ENCODE peak calls at places on chromosome 19, in ten cellular contexts. One of them, this sample, is unnamed.

GRCh38 chr19:18712981-18713380 is 29.5 kb downstream of the CRTC1 start:
- DNase-seq in A673: no peak
- DNase-seq in fibroblast of lung: peak
- DNase-seq in AG04450: no peak
- DNase-seq in progenitor cell of endocrine pancreas: no peak
- DNase-seq in testis: no peak
- DNase-seq in thoracic aorta: no peak
- DNase-seq in mucosa of descending colon: no peak
- DNase-seq in tibial nerve: no peak
- DNase-seq in Calu3: no peak
- DNase-seq in this sample: no peak

GRCh38 chr19:49272204-49272603 is 52.8 kb downstream of the SLC6A16 start:
- DNase-seq in A673: peak
- DNase-seq in fibroblast of lung: peak
- DNase-seq in AG04450: no peak
- DNase-seq in progenitor cell of endocrine pancreas: no peak
- DNase-seq in testis: no peak
- DNase-seq in thoracic aorta: no peak
- DNase-seq in mucosa of descending colon: no peak
- DNase-seq in tibial nerve: no peak
- DNase-seq in Calu3: no peak
- DNase-seq in this sample: peak

GRCh38 chr19:21698215-21698614 is 69.2 kb downstream of the ZNF100 start:
- DNase-seq in A673: peak
- DNase-seq in fibroblast of lung: peak
- DNase-seq in AG04450: no peak
- DNase-seq in progenitor cell of endocrine pancreas: no peak
- DNase-seq in testis: no peak
- DNase-seq in thoracic aorta: no peak
- DNase-seq in mucosa of descending colon: no peak
- DNase-seq in tibial nerve: peak
- DNase-seq in Calu3: no peak
- DNase-seq in this sample: peak

GRCh38 chr19:11256189-11256588 is 6.1 kb downstream of the DOCK6 start:
- DNase-seq in A673: no peak
- DNase-seq in fibroblast of lung: peak
- DNase-seq in AG04450: no peak
- DNase-seq in progenitor cell of endocrine pancreas: no peak
- DNase-seq in testis: peak
- DNase-seq in thoracic aorta: no peak
- DNase-seq in mucosa of descending colon: no peak
- DNase-seq in tibial nerve: no peak
- DNase-seq in Calu3: no peak
- DNase-seq in this sample: no peak

GRCh38 chr19:42635233-42635539 is 40.5 kb upstream of the CEACAM8 start:
- DNase-seq in A673: no peak
- DNase-seq in fibroblast of lung: no peak
- DNase-seq in AG04450: no peak
- DNase-seq in progenitor cell of endocrine pancreas: no peak
- DNase-seq in testis: no peak
- DNase-seq in thoracic aorta: no peak
- DNase-seq in mucosa of descending colon: no peak
- DNase-seq in tibial nerve: no peak
- DNase-seq in Calu3: no peak
- DNase-seq in this sample: no peak

GRCh38 chr19:19434483-19435045 is 29.1 kb downstream of the GATAD2A start:
- DNase-seq in A673: no peak
- DNase-seq in fibroblast of lung: peak
- DNase-seq in AG04450: no peak
- DNase-seq in progenitor cell of endocrine pancreas: no peak
- DNase-seq in testis: peak
- DNase-seq in thoracic aorta: no peak
- DNase-seq in mucosa of descending colon: no peak
- DNase-seq in tibial nerve: peak
- DNase-seq in Calu3: no peak
- DNase-seq in this sample: no peak

GRCh38 chr19:13007292-13008045 is 12.2 kb downstream of the NFIX start:
- DNase-seq in A673: no peak
- DNase-seq in fibroblast of lung: peak
- DNase-seq in AG04450: no peak
- DNase-seq in progenitor cell of endocrine pancreas: no peak
- DNase-seq in testis: peak
- DNase-seq in thoracic aorta: no peak
- DNase-seq in mucosa of descending colon: peak
- DNase-seq in tibial nerve: peak
- DNase-seq in Calu3: no peak
- DNase-seq in this sample: no peak

GRCh38 chr19:48878219-48879024 is 6.2 kb downstream of the PPP1R15A start:
- DNase-seq in A673: no peak
- DNase-seq in fibroblast of lung: peak
- DNase-seq in AG04450: no peak
- DNase-seq in progenitor cell of endocrine pancreas: no peak
- DNase-seq in testis: peak
- DNase-seq in thoracic aorta: peak
- DNase-seq in mucosa of descending colon: no peak
- DNase-seq in tibial nerve: no peak
- DNase-seq in Calu3: no peak
- DNase-seq in this sample: no peak

GRCh38 chr19:31905980-31906948 is 439.1 kb upstream of the ZNF507 start:
- DNase-seq in A673: peak
- DNase-seq in fibroblast of lung: peak
- DNase-seq in AG04450: no peak
- DNase-seq in progenitor cell of endocrine pancreas: no peak
- DNase-seq in testis: no peak
- DNase-seq in thoracic aorta: no peak
- DNase-seq in mucosa of descending colon: no peak
- DNase-seq in tibial nerve: peak
- DNase-seq in Calu3: no peak
- DNase-seq in this sample: no peak

GRCh38 chr19:4051175-4052101 is 15.3 kb downstream of the ZBTB7A start:
- DNase-seq in A673: no peak
- DNase-seq in fibroblast of lung: peak
- DNase-seq in AG04450: no peak
- DNase-seq in progenitor cell of endocrine pancreas: no peak
- DNase-seq in testis: no peak
- DNase-seq in thoracic aorta: no peak
- DNase-seq in mucosa of descending colon: peak
- DNase-seq in tibial nerve: no peak
- DNase-seq in Calu3: peak
- DNase-seq in this sample: peak

GRCh38 chr19:4504297-4504701 is 14.0 kb downstream of the PLIN4 start:
- DNase-seq in A673: no peak
- DNase-seq in fibroblast of lung: no peak
- DNase-seq in AG04450: no peak
- DNase-seq in progenitor cell of endocrine pancreas: no peak
- DNase-seq in testis: peak
- DNase-seq in thoracic aorta: no peak
- DNase-seq in mucosa of descending colon: no peak
- DNase-seq in tibial nerve: no peak
- DNase-seq in Calu3: no peak
- DNase-seq in this sample: no peak

GRCh38 chr19:12983561-12984142 is 11.6 kb upstream of the NFIX start:
- DNase-seq in A673: peak
- DNase-seq in fibroblast of lung: peak
- DNase-seq in AG04450: peak
- DNase-seq in progenitor cell of endocrine pancreas: peak
- DNase-seq in testis: peak
- DNase-seq in thoracic aorta: no peak
- DNase-seq in mucosa of descending colon: peak
- DNase-seq in tibial nerve: peak
- DNase-seq in Calu3: peak
- DNase-seq in this sample: peak

DNA sequence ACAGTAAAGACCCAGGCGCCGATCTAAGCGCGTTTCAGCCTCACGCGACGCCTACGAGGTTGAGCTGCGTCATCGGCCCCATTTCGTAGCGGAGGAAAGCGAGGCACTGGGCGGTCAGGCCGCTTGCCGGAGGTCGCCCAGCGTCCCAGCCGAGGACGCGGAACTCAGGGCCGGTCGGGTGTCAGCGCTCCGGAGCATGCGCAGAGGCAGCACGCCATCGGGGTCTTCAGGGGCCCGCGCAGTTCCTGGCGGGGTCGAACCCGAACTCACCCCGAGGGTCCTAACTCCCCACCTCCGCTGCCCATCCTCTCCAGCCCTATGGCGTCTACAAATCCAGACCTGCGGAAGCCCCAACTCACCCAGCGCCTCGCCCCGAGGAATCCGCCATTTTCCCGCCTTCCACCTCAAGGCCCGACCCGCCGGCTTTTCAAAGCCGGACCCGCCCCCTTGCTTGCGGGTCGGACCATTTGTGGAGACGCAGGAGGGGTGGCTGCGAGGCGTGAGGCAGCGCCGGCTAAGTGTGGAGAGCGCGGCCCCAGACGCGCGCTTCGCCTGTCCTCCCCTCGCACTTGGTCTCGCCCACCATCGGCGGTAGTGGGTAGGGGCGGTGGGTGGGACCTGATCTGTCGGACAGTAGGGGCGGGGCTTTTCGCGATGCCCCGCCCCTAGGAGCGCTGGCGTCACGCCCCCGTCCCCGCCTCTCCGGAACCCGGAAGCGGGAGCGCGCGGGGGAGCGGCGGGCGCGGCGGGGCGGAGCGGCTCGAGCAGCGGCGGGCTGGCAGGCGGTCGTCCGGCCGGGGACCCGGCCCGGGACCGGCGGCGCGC is at the start of the genes HAUS8 and MYO9B:
- DNase-seq in A673: peak
- DNase-seq in fibroblast of lung: peak
- DNase-seq in AG04450: peak
- DNase-seq in progenitor cell of endocrine pancreas: peak
- DNase-seq in testis: peak
- DNase-seq in thoracic aorta: peak
- DNase-seq in mucosa of descending colon: peak
- DNase-seq in tibial nerve: peak
- DNase-seq in Calu3: peak
- DNase-seq in this sample: peak
- TF ChIP-seq CTCF in A673: no peak
- TF ChIP-seq CTCF in fibroblast of lung: no peak
- TF ChIP-seq CTCF in AG04450: no peak
- TF ChIP-seq CTCF in progenitor cell of endocrine pancreas: no peak
- TF ChIP-seq CTCF in testis: no peak
- TF ChIP-seq CTCF in thoracic aorta: no peak
- TF ChIP-seq CTCF in mucosa of descending colon: no peak
- TF ChIP-seq CTCF in tibial nerve: no peak
- TF ChIP-seq CTCF in Calu3: no peak
- TF ChIP-seq CTCF in this sample: no peak

GRCh38 chr19:23437901-23438300 is 42.6 kb upstream of the ZNF91 start:
- DNase-seq in A673: no peak
- DNase-seq in fibroblast of lung: no peak
- DNase-seq in AG04450: no peak
- DNase-seq in progenitor cell of endocrine pancreas: no peak
- DNase-seq in testis: no peak
- DNase-seq in thoracic aorta: no peak
- DNase-seq in mucosa of descending colon: no peak
- DNase-seq in tibial nerve: no peak
- DNase-seq in Calu3: no peak
- DNase-seq in this sample: no peak

GRCh38 chr19:23440207-23440606 is 44.9 kb upstream of the ZNF91 start:
- DNase-seq in A673: no peak
- DNase-seq in fibroblast of lung: no peak
- DNase-seq in AG04450: no peak
- DNase-seq in progenitor cell of endocrine pancreas: no peak
- DNase-seq in testis: no peak
- DNase-seq in thoracic aorta: no peak
- DNase-seq in mucosa of descending colon: no peak
- DNase-seq in tibial nerve: no peak
- DNase-seq in Calu3: no peak
- DNase-seq in this sample: no peak

GRCh38 chr19:23436944-23437343 is 41.7 kb upstream of the ZNF91 start:
- DNase-seq in A673: no peak
- DNase-seq in fibroblast of lung: no peak
- DNase-seq in AG04450: no peak
- DNase-seq in progenitor cell of endocrine pancreas: no peak
- DNase-seq in testis: no peak
- DNase-seq in thoracic aorta: no peak
- DNase-seq in mucosa of descending colon: no peak
- DNase-seq in tibial nerve: no peak
- DNase-seq in Calu3: no peak
- DNase-seq in this sample: no peak

GRCh38 chr19:23440791-23441190 is 45.5 kb upstream of the ZNF91 start:
- DNase-seq in A673: no peak
- DNase-seq in fibroblast of lung: no peak
- DNase-seq in AG04450: no peak
- DNase-seq in progenitor cell of endocrine pancreas: no peak
- DNase-seq in testis: peak
- DNase-seq in thoracic aorta: no peak
- DNase-seq in mucosa of descending colon: no peak
- DNase-seq in tibial nerve: no peak
- DNase-seq in Calu3: peak
- DNase-seq in this sample: no peak

DNA sequence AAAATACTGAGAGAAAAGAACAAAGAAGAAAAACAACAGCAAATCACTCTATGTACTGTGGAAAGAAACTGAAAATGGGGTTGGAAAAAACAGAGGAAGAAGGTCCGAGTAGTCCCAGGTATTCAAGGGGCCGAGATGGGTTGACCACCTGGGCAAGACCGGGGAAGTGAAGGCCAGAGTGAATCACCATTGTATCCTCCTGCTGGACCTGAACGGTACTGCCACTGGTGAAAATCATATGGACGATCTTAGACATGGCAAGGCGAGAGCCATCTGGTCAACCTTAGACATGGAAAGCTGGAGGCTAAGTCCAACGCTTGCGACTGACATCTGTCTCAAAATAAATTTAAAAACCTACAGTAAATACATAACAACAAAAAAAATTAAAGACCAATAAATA is 44.4 kb upstream of the ZNF91 start:
- DNase-seq in A673: no peak
- DNase-seq in fibroblast of lung: no peak
- DNase-seq in AG04450: no peak
- DNase-seq in progenitor cell of endocrine pancreas: no peak
- DNase-seq in testis: no peak
- DNase-seq in thoracic aorta: no peak
- DNase-seq in mucosa of descending colon: no peak
- DNase-seq in tibial nerve: no peak
- DNase-seq in Calu3: no peak
- DNase-seq in this sample: no peak
- TF ChIP-seq CTCF in A673: no peak
- TF ChIP-seq CTCF in fibroblast of lung: peak
- TF ChIP-seq CTCF in AG04450: peak
- TF ChIP-seq CTCF in progenitor cell of endocrine pancreas: no peak
- TF ChIP-seq CTCF in testis: no peak
- TF ChIP-seq CTCF in thoracic aorta: no peak
- TF ChIP-seq CTCF in mucosa of descending colon: no peak
- TF ChIP-seq CTCF in tibial nerve: no peak
- TF ChIP-seq CTCF in Calu3: no peak
- TF ChIP-seq CTCF in this sample: peak

GRCh38 chr19:2848625-2849024 is 7.3 kb downstream of the ZNF555 start:
- DNase-seq in A673: no peak
- DNase-seq in fibroblast of lung: no peak
- DNase-seq in AG04450: peak
- DNase-seq in progenitor cell of endocrine pancreas: no peak
- DNase-seq in testis: no peak
- DNase-seq in thoracic aorta: no peak
- DNase-seq in mucosa of descending colon: no peak
- DNase-seq in tibial nerve: no peak
- DNase-seq in Calu3: no peak
- DNase-seq in this sample: no peak
- TF ChIP-seq CTCF in A673: no peak
- TF ChIP-seq CTCF in fibroblast of lung: no peak
- TF ChIP-seq CTCF in AG04450: no peak
- TF ChIP-seq CTCF in progenitor cell of endocrine pancreas: no peak
- TF ChIP-seq CTCF in testis: no peak
- TF ChIP-seq CTCF in thoracic aorta: no peak
- TF ChIP-seq CTCF in mucosa of descending colon: no peak
- TF ChIP-seq CTCF in tibial nerve: no peak
- TF ChIP-seq CTCF in Calu3: no peak
- TF ChIP-seq CTCF in this sample: no peak

GRCh38 chr19:55173717-55174409 is 6.2 kb downstream of the SYT5 start:
- DNase-seq in A673: peak
- DNase-seq in fibroblast of lung: peak
- DNase-seq in AG04450: no peak
- DNase-seq in progenitor cell of endocrine pancreas: no peak
- DNase-seq in testis: peak
- DNase-seq in thoracic aorta: no peak
- DNase-seq in mucosa of descending colon: peak
- DNase-seq in tibial nerve: no peak
- DNase-seq in Calu3: peak
- DNase-seq in this sample: peak
- TF ChIP-seq CTCF in A673: no peak
- TF ChIP-seq CTCF in fibroblast of lung: no peak
- TF ChIP-seq CTCF in AG04450: no peak
- TF ChIP-seq CTCF in progenitor cell of endocrine pancreas: no peak
- TF ChIP-seq CTCF in testis: no peak
- TF ChIP-seq CTCF in thoracic aorta: no peak
- TF ChIP-seq CTCF in mucosa of descending colon: no peak
- TF ChIP-seq CTCF in tibial nerve: no peak
- TF ChIP-seq CTCF in Calu3: no peak
- TF ChIP-seq CTCF in this sample: no peak

This sample was measured in MCF 10A.